ENCODE peak calls at places on chromosomes 6 and 20, in five cellular contexts. K is H7, O is right cardiac atrium, N is GM12865, Z is K562. R is an unnamed sample.

GRCh38 chr6:107102414-107102805 is 12.9 kb downstream of the BEND3 start:
- DNase-seq in K (peak), N (no peak), O (no peak), Z (no peak), R (no peak)

GRCh38 chr6:45075246-45075645 is 252.9 kb upstream of the RUNX2 start:
- DNase-seq in K (no peak), O (no peak), N (no peak), Z (no peak), R (no peak)

GRCh38 chr20:50191065-50191565 is 485 bp downstream of the CEBPB start:
- DNase-seq in O (peak), Z (peak), N (peak), K (no peak), R (peak)

GRCh38 chr6:134247271-134247833 is 70.6 kb downstream of the SGK1 start:
- DNase-seq in Z (no peak), K (no peak), O (no peak), N (peak), R (no peak)

GRCh38 chr6:150395388-150396009 is 26.7 kb downstream of the IYD start:
- DNase-seq in K (peak), N (peak), O (peak), Z (peak), R (no peak)

GRCh38 chr20:56989516-56989915 is 276.9 kb downstream of the BMP7 start:
- DNase-seq in K (no peak), Z (no peak), O (no peak), N (no peak), R (no peak)

GRCh38 chr6:52958546-52959255 is 36.4 kb downstream of the GSTA4 start:
- DNase-seq in N (no peak), O (no peak), K (no peak), Z (no peak), R (no peak)

GRCh38 chr6:137307163-137307851 is 88.1 kb upstream of the IFNGR1 start:
- DNase-seq in Z (no peak), K (no peak), N (no peak), O (no peak), R (no peak)

GRCh38 chr6:11323666-11324452 is 91.4 kb upstream of the NEDD9 start:
- DNase-seq in Z (no peak), O (peak), K (no peak), N (peak), R (no peak)

GRCh38 chr6:136723780-136724179 is 68.5 kb downstream of the MAP3K5 start:
- DNase-seq in Z (no peak), O (no peak), N (peak), K (no peak), R (no peak)

GRCh38 chr6:121657972-121658371 is 222.5 kb downstream of the GJA1 start:
- DNase-seq in Z (no peak), K (no peak), N (no peak), O (no peak), R (no peak)

GRCh38 chr6:52076791-52077179 is 10.6 kb downstream of the PKHD1 start:
- DNase-seq in K (no peak), Z (no peak), O (no peak), N (no peak), R (no peak)

GRCh38 chr20:63968136-63968927 is 1.4 kb downstream of the ZNF512B start:
- DNase-seq in O (peak), K (no peak), Z (no peak), N (no peak), R (no peak)

GRCh38 chr6:52538921-52539354 is 37.9 kb downstream of the TRAM2 start:
- DNase-seq in N (no peak), O (no peak), K (no peak), Z (no peak), R (no peak)

GRCh38 chr6:42978793-42979522 is at the start of gene PEX6:
- DNase-seq in Z (peak), K (peak), O (peak), N (peak), R (peak)

GRCh38 chr6:170043150-170043819 is 247.6 kb downstream of the DLL1 start:
- DNase-seq in K (no peak), Z (no peak), N (no peak), O (no peak), R (no peak)

GRCh38 chr6:4612636-4613171 is 163.5 kb upstream of the CDYL start:
- DNase-seq in N (no peak), O (peak), Z (peak), K (no peak), R (peak)

GRCh38 chr6:122610690-122611455 is 668 bp downstream of the PKIB start:
- DNase-seq in K (peak), O (peak), Z (no peak), N (peak), R (peak)

GRCh38 chr6:97059473-97059872 is 134.9 kb downstream of the KLHL32 start:
- DNase-seq in Z (peak), K (peak), N (peak), O (no peak), R (no peak)

GRCh38 chr6:51626391-51626790 is 461.0 kb downstream of the PKHD1 start:
- DNase-seq in O (no peak), Z (no peak), N (no peak), K (no peak), R (no peak)

GRCh38 chr6:10420546-10421507 is 6.0 kb upstream of the TFAP2A start:
- DNase-seq in Z (no peak), K (peak), O (no peak), N (no peak), R (no peak)

GRCh38 chr6:53706525-53706924 is 41.0 kb upstream of the KLHL31 start:
- DNase-seq in N (no peak), Z (no peak), O (no peak), K (no peak), R (no peak)

GRCh38 chr20:58322083-58322482 is 12.6 kb downstream of the RAB22A start:
- DNase-seq in N (no peak), K (no peak), Z (no peak), O (no peak), R (no peak)

DNA sequence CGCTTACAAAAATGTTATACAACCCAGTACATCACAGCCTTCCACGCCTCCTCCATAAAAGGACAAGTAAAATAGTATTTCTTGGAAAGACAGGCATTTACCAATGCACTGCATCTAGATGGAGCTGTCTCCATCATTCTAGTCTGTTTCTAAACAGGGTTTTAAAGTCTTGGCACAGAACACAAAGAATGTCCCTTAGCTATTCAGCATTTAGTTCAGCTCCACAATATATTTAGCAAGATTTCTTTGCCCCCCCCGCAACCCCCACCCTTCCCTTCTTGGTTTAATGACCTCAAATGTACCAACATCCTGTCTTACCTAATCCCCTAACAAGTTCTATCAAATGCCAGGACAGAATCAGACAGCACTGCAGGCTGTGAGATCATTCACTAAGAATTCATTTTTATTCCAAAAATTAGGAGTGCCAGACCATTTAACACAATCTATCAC is 198.6 kb downstream of the BACH2 start:
- DNase-seq in Z (no peak), O (peak), K (no peak), N (no peak), R (peak)
- H3K4me3 ChIP-seq in Z (no peak), O (no peak), K (no peak), N (no peak), R (no peak)

DNA sequence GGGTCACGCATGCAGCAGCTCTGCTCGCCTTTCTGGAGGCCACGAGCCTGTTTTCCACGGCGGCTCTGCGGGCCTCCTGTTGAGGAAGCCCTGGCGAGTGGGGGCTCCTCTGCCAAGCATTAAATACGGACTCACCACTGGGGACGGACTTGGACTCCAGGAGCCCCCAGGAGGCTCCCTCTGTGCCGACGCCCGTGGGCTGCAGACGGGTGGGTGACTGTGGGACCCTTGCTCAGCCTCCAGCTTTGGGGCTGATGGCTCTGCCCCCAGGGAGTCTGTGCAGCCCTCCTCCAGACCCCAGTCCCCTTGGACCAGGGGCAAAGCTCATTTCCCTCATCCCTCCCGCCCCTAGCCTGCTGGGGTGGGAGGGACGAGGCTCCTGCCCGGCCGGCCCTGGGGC is 236.2 kb downstream of the TAF4 start:
- DNase-seq in Z (no peak), K (no peak), N (no peak), O (no peak), R (peak)
- H3K4me3 ChIP-seq in Z (no peak), K (no peak), N (no peak), O (no peak), R (no peak)

GRCh38 chr6:130019796-130020105 is 1.4 kb downstream of the L3MBTL3 start:
- DNase-seq in K (no peak), N (no peak), Z (peak), O (no peak), R (no peak)

GRCh38 chr6:130020106-130020851 is 1.9 kb downstream of the L3MBTL3 start:
- DNase-seq in O (peak), K (peak), N (peak), Z (peak), R (peak)

GRCh38 chr6:130018292-130018829 is at the start of gene L3MBTL3:
- DNase-seq in N (peak), O (peak), Z (peak), K (peak), R (peak)

GRCh38 chr6:130020892-130021483 is 2.6 kb downstream of the L3MBTL3 start:
- DNase-seq in O (peak), K (peak), Z (peak), N (peak), R (peak)

DNA sequence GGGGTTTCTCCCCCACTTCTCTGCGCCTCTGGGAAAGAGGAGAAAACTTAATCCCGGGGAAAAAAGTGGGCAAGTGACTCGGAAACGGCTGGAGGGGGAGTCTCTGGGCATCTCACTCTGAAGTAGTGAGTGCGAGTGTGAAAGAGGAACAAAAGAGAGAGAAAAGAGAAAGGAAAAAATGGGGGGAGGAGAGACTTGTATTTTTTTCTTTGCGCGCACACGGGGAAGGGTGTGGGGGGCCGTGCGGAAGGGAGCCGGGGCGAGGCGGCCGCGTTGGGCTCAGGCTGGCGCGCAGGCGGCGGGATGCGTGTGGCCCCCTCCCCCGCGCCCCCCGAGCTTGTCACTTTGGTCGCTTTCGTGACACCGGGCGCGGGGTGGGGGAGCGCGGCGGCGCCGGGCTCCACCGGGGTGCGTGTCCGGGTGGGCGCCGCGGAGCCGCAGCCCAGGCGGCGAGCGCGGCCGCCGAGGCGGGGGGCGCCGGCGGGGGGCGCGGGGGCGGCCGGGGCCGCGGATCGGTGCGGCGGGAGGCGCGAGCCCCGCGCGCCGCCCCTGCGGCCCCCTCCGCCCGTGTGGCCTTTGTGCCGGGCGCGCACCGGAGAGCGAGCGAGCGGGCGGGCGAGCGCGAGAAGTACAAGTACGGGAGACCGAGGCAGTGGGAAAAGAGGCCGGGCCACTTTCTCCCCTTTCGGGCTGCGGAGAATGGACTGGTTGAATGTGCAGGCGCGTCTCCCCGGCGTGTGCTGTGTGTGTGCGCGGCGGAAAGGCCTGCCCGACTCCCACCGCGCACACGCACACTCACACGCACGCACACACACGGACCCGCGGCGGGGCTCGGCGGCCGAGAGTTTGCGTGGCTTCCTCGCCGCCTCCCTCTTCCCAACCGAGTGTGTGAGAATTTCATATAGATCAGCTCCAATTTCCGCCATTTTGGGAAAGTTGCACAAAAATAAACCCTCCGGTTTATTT is 732 bp downstream of the L3MBTL3 start:
- DNase-seq in Z (peak), N (peak), K (peak), O (peak), R (peak)
- H3K4me3 ChIP-seq in Z (peak), N (peak), K (peak), O (peak), R (peak)

DNA sequence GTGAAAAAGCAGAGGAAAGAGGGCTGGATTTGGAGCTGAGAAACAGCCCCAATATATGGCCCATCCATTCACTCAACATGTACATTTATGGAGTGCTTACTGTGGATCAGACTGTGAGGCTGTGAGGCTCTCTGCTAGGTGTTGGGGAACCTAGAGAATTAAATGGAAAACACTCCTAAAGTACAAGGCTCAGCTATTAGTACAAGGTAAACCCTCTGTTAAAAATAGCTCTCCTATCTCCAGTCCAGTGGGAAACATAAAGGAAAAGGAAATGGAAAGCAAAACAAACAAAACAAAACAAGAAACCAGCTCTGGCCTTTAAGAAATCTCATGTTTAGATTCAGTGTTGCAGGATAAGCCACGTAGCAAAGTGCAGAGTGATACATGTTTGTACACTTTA is 35.0 kb downstream of the LY86 start:
- DNase-seq in N (no peak), K (no peak), Z (no peak), O (no peak), R (no peak)
- H3K4me3 ChIP-seq in N (no peak), K (no peak), Z (no peak), O (no peak), R (no peak)